ENCODE peak calls at places on chromosomes 12 and 14, in five cellular contexts. B, C, Y, L and S are unnamed samples.

GRCh38 chr14:78448483-78449094 is 278.4 kb downstream of the NRXN3 start:
- DNase-seq in B (peak; percentile 61), C (peak; percentile 69), Y (peak; percentile 15), L (peak; percentile 45), S (peak; percentile 65)

GRCh38 chr14:96630281-96630680 is 128.1 kb downstream of the PAPOLA start:
- DNase-seq in B (peak; percentile 0), C (no peak), Y (no peak), L (no peak), S (no peak)

GRCh38 chr12:2934371-2934770 is 24.8 kb upstream of the TEAD4 start:
- DNase-seq in B (no peak), C (no peak), Y (no peak), L (no peak), S (no peak)

GRCh38 chr12:121578230-121579189 is 2.3 kb downstream of the KDM2B start:
- DNase-seq in B (peak; percentile 37), C (no peak), Y (no peak), L (no peak), S (no peak)

GRCh38 chr12:68792952-68793351 is 15.0 kb upstream of the MDM2 start:
- DNase-seq in B (peak; percentile 65), C (peak; percentile 72), Y (peak; percentile 70), L (peak; percentile 66), S (peak; percentile 68)

GRCh38 chr14:73251516-73252215 is 14.4 kb downstream of the PAPLN start:
- DNase-seq in B (peak; percentile 27), C (no peak), Y (no peak), L (no peak), S (no peak)

GRCh38 chr12:68932123-68932700 is 759 bp downstream of the CPM start:
- DNase-seq in B (no peak), C (no peak), Y (no peak), L (peak; percentile 16), S (no peak)

GRCh38 chr12:64412458-64412857 is 8.3 kb downstream of the XPOT start:
- DNase-seq in B (no peak), C (no peak), Y (no peak), L (no peak), S (no peak)

GRCh38 chr12:8628731-8629130 is 16.1 kb upstream of the AICDA start:
- DNase-seq in B (no peak), C (no peak), Y (no peak), L (no peak), S (no peak)

GRCh38 chr12:131559517-131560516 is 151.1 kb upstream of the SFSWAP start:
- DNase-seq in B (no peak), C (peak; percentile 26), Y (no peak), L (no peak), S (no peak)

GRCh38 chr14:101556566-101557320 is 4.6 kb upstream of the DIO3 start:
- DNase-seq in B (peak; percentile 35), C (no peak), Y (no peak), L (no peak), S (no peak)

GRCh38 chr12:32131666-32132065 is 25.0 kb downstream of the BICD1 start:
- DNase-seq in B (no peak), C (no peak), Y (peak; percentile 58), L (no peak), S (no peak)

GRCh38 chr12:32124637-32125036 is 18.0 kb downstream of the BICD1 start:
- DNase-seq in B (no peak), C (no peak), Y (no peak), L (no peak), S (no peak)

GRCh38 chr12:32125455-32126084 is 18.9 kb downstream of the BICD1 start:
- DNase-seq in B (no peak), C (no peak), Y (no peak), L (no peak), S (no peak)

GRCh38 chr12:32126720-32127119 is 20.1 kb downstream of the BICD1 start:
- DNase-seq in B (no peak), C (no peak), Y (no peak), L (no peak), S (no peak)
- TF ChIP-seq FOXM1 in B (no peak), C (no peak), Y (no peak), L (no peak), S (no peak)

DNA sequence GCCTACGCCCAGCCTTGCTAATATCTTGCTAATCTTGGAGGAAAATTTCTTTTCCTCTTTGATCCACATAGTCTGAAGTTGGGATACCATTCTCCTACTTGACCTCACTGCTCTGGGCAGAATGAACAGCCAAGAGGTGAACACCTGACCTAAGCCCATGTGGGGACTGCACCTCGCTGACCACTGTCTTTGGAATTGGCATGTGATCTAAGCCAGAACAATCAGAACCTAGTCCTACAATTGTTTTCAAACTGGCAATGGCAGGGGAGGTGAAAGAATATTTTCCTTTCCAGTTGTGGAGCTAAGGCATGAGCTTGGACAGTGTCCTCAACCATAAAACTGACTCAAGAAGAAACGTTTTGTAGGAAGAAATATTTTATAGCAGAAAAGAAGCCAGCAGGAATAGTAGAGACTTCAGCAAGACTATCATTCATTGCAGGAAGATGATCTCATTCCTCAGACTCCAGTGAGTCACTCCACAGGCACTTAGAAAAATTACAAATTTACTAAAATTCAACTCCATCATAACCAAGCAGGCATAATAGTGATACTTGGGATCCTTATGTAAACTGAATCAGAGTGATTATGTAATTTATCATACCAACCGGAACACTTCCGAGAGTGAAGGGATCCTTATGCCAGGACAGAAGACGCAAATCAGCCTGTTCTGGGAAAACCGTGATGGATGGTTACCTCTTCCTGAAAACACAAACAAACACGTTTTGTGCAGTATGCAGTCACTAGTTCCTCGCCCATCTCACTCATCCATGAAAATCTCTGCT is 14.7 kb downstream of the PTPRO start:
- DNase-seq in B (no peak), C (no peak), Y (no peak), L (no peak), S (no peak)
- TF ChIP-seq FOXM1 in B (no peak), C (no peak), Y (no peak), L (no peak), S (no peak)

GRCh38 chr14:46574976-46575375 is 76.6 kb downstream of the RPL10L start:
- DNase-seq in B (no peak), C (no peak), Y (no peak), L (no peak), S (no peak)
- TF ChIP-seq FOXM1 in B (no peak), C (no peak), Y (no peak), L (no peak), S (no peak)

GRCh38 chr12:24697769-24698168 is 251.1 kb downstream of the BCAT1 start:
- DNase-seq in B (no peak), C (no peak), Y (no peak), L (no peak), S (no peak)

GRCh38 chr12:24697295-24697694 is 251.6 kb downstream of the BCAT1 start:
- DNase-seq in B (no peak), C (no peak), Y (no peak), L (no peak), S (no peak)

GRCh38 chr12:24695657-24696329 is 253.1 kb downstream of the BCAT1 start:
- DNase-seq in B (no peak), C (peak; percentile 63), Y (no peak), L (no peak), S (no peak)

GRCh38 chr12:24696800-24697199 is 252.1 kb downstream of the BCAT1 start:
- DNase-seq in B (no peak), C (no peak), Y (no peak), L (no peak), S (no peak)

GRCh38 chr12:24695103-24695502 is 253.8 kb downstream of the BCAT1 start:
- DNase-seq in B (no peak), C (no peak), Y (no peak), L (no peak), S (no peak)
- TF ChIP-seq FOXM1 in B (no peak), C (no peak), Y (no peak), L (no peak), S (no peak)

DNA sequence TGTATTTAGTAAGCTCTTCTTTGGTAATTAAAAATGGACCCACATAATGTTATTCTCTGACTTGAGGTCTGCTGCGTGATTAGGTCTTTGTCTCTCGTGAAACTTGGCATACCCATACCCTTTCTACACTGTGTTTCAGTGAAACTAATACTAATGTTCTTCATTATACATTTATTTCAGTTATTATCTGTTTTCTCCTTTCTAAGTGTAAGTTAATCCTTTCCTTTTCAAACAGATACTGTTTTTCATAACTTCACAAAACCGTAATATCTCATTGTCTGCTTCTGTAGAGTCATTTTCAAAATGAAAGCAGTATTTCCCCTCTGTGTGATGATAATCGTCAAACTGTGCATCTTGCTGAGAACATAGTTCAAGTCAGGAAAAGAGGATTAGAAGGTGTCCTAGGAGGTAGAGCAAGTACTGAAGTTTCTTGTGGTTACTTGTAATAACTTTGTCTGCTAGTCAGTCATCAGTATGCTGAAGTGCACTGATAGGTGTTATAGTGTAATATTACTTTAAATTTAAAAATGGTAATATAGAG is 15.9 kb downstream of the PYROXD1 start:
- DNase-seq in B (no peak), C (no peak), Y (no peak), L (peak; percentile 35), S (no peak)
- TF ChIP-seq FOXM1 in B (no peak), C (no peak), Y (no peak), L (no peak), S (no peak)

GRCh38 chr12:42360747-42361403 is 34.9 kb downstream of the PPHLN1 start:
- DNase-seq in B (no peak), C (no peak), Y (no peak), L (no peak), S (no peak)

GRCh38 chr12:42361909-42362706 is 36.1 kb downstream of the PPHLN1 start:
- DNase-seq in B (no peak), C (no peak), Y (no peak), L (no peak), S (no peak)

DNA sequence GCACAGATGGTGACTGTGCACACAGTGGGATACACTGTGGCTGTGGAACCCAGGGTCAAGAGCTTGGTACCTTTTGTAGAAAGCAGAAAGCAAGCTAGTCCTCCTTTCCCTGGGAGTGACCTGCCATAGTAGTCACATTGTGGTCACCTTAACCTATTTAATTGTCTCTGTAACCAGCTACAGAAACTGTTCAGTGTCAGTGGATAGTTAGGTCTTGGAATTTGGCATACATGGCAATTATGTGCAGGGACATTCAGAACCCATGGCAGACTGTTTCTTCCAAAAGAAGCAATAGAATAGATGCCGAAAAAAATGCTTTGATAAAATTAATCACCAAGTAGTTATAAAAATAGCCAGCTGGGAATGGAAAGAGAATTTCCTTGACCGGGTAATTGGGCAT is 30.4 kb downstream of the PPHLN1 start:
- DNase-seq in B (no peak), C (no peak), Y (no peak), L (no peak), S (no peak)
- TF ChIP-seq FOXM1 in B (no peak), C (no peak), Y (no peak), L (no peak), S (no peak)

GRCh38 chr14:52821805-52822250 is 30.4 kb upstream of the GNPNAT1 start:
- DNase-seq in B (no peak), C (no peak), Y (peak; percentile 93), L (no peak), S (no peak)
- TF ChIP-seq FOXM1 in B (no peak), C (no peak), Y (no peak), L (no peak), S (no peak)

GRCh38 chr12:112937741-112938719 is at the start of gene OAS3:
- DNase-seq in B (peak; percentile 78), C (peak; percentile 51), Y (peak; percentile 77), L (peak; percentile 45), S (peak; percentile 31)

GRCh38 chr12:112938751-112939150 is 477 bp downstream of the OAS3 start:
- DNase-seq in B (no peak), C (no peak), Y (no peak), L (no peak), S (no peak)

GRCh38 chr12:112936264-112936663 is 2.0 kb upstream of the OAS3 start:
- DNase-seq in B (no peak), C (no peak), Y (no peak), L (no peak), S (no peak)

GRCh38 chr12:112939761-112940357 is 1.6 kb downstream of the OAS3 start:
- DNase-seq in B (peak; percentile 56), C (no peak), Y (no peak), L (peak; percentile 65), S (no peak)

GRCh38 chr12:112936927-112937326 is 1.3 kb upstream of the OAS3 start:
- DNase-seq in B (no peak), C (no peak), Y (no peak), L (no peak), S (no peak)
- TF ChIP-seq FOXM1 in B (no peak), C (no peak), Y (no peak), L (no peak), S (no peak)